ENCODE peak calls at places on chromosomes 4 and X, in ten cellular contexts. U, C, H, K, F, J, W, P, I and D are unnamed samples.

GRCh38 chrX:22272613-22273012 is at the start of gene CBLL2:
- DNase-seq in H (no peak), J (no peak), F (no peak), U (no peak), C (no peak), W (no peak), K (no peak), P (no peak), I (no peak), D (no peak)

GRCh38 chrX:47129157-47129878 is 15.2 kb downstream of the NDUFB11 start:
- DNase-seq in H (peak; percentile 87), I (peak; percentile 90), K (peak; percentile 86), J (peak; percentile 81), U (peak; percentile 85), C (peak; percentile 89), P (peak; percentile 93), F (peak; percentile 92), W (peak; percentile 92), D (peak; percentile 87)

GRCh38 chr4:22170353-22170752 is 221.8 kb upstream of the KCNIP4 start:
- DNase-seq in J (no peak), U (no peak), H (no peak), W (no peak), F (no peak), P (no peak), K (no peak), C (no peak), I (no peak), D (no peak)

GRCh38 chrX:55489315-55490009 is at the start of gene USP51:
- DNase-seq in K (peak; percentile 34), U (no peak), F (peak; percentile 80), P (no peak), J (peak; percentile 47), H (no peak), C (peak; percentile 28), I (peak; percentile 24), W (peak; percentile 28), D (peak; percentile 40)

GRCh38 chr4:172042714-172043114 is 229.5 kb downstream of the GALNTL6 start:
- DNase-seq in F (no peak), I (no peak), P (no peak), J (no peak), K (no peak), W (no peak), H (no peak), U (no peak), C (no peak), D (no peak)

GRCh38 chrX:80578518-80579105 is 158.4 kb downstream of the TENT5D start:
- DNase-seq in F (no peak), K (peak; percentile 18), U (no peak), W (no peak), J (no peak), I (no peak), P (peak; percentile 15), H (no peak), C (no peak), D (peak; percentile 8)

GRCh38 chr4:87316961-87317360 is 5.7 kb downstream of the HSD17B13 start:
- DNase-seq in C (no peak), F (no peak), P (no peak), J (no peak), W (no peak), U (no peak), K (no peak), I (no peak), H (no peak), D (no peak)

GRCh38 chrX:107982356-107982755 is at the start of gene TEX13B:
- DNase-seq in J (no peak), H (no peak), K (no peak), C (no peak), W (no peak), U (no peak), F (no peak), P (no peak), I (no peak), D (no peak)

GRCh38 chrX:50432760-50433377 is 37.8 kb downstream of the DGKK start:
- DNase-seq in P (no peak), K (no peak), I (no peak), J (no peak), H (no peak), U (no peak), F (no peak), W (no peak), C (no peak), D (peak; percentile 27)

GRCh38 chrX:43166874-43167273 is 388.9 kb upstream of the PPP1R2C start:
- DNase-seq in I (no peak), C (no peak), P (no peak), U (no peak), F (no peak), W (no peak), H (no peak), J (no peak), K (no peak), D (no peak)

GRCh38 chrX:148929686-148930085 is 429.3 kb downstream of the AFF2 start:
- DNase-seq in H (no peak), J (no peak), W (no peak), P (no peak), I (no peak), C (no peak), F (no peak), U (no peak), K (no peak), D (no peak)

GRCh38 chr4:118888666-118889312 is at the start of gene SYNPO2:
- DNase-seq in H (peak; percentile 54), W (peak; percentile 12), C (peak; percentile 35), K (peak; percentile 69), P (no peak), I (peak; percentile 86), F (peak; percentile 92), J (peak; percentile 19), U (no peak), D (peak; percentile 83)

GRCh38 chr4:73170518-73171198 is 87.9 kb downstream of the ANKRD17 start:
- DNase-seq in I (no peak), P (no peak), H (no peak), W (no peak), F (peak; percentile 25), C (no peak), U (no peak), J (no peak), K (no peak), D (no peak)